ENCODE peak calls at places on chromosome 2, in nine cellular contexts. Q, R, P, B, G, F, I, W and K are unnamed samples.
A peak's percentile ranks its signal among the peaks of the same experiment; 100 is the strongest.

GRCh38 chr2:128321421-128321775 is 2.7 kb upstream of the HS6ST1 start:
- DNase-seq in Q (no peak), W (no peak), G (no peak), R (no peak), I (no peak), P (no peak), F (no peak), B (peak; percentile 52), K (peak; percentile 74)

GRCh38 chr2:209578394-209579006 is 154.7 kb downstream of the MAP2 start:
- DNase-seq in I (no peak), R (no peak), B (no peak), P (no peak), Q (no peak), G (no peak), W (no peak), F (no peak), K (no peak)

GRCh38 chr2:11074246-11074820 is 80.9 kb upstream of the SLC66A3 start:
- DNase-seq in P (no peak), I (no peak), G (no peak), Q (no peak), R (no peak), W (no peak), F (no peak), B (no peak), K (no peak)

GRCh38 chr2:241122376-241123002 is 20.4 kb upstream of the MTERF4 start:
- DNase-seq in B (no peak), F (no peak), I (no peak), G (no peak), R (no peak), P (no peak), W (no peak), Q (no peak), K (peak; percentile 32)

GRCh38 chr2:115084446-115084845 is 642.0 kb downstream of the DPP10 start:
- DNase-seq in Q (no peak), P (no peak), W (no peak), F (no peak), B (no peak), R (no peak), G (no peak), I (no peak), K (no peak)

GRCh38 chr2:44686561-44686960 is 254.9 kb upstream of the SIX3 start:
- DNase-seq in P (peak; percentile 69), B (no peak), W (no peak), R (peak; percentile 71), Q (no peak), I (no peak), G (no peak), F (peak; percentile 75), K (no peak)

GRCh38 chr2:9637330-9637729 is 6.5 kb upstream of the YWHAQ start:
- DNase-seq in I (no peak), F (peak; percentile 85), W (no peak), R (peak; percentile 66), P (peak; percentile 74), Q (no peak), G (no peak), B (no peak), K (no peak)

GRCh38 chr2:161586517-161587167 is 37.6 kb upstream of the SLC4A10 start:
- DNase-seq in P (peak; percentile 25), R (peak; percentile 33), W (no peak), B (no peak), I (no peak), Q (no peak), F (peak; percentile 13), G (no peak), K (no peak)

GRCh38 chr2:121002597-121002996 is 266.9 kb downstream of the GLI2 start:
- DNase-seq in B (no peak), R (peak; percentile 13), Q (peak; percentile 63), I (no peak), P (no peak), G (no peak), F (no peak), W (no peak), K (no peak)

GRCh38 chr2:5433855-5434254 is 258.3 kb upstream of the SOX11 start:
- DNase-seq in Q (no peak), R (no peak), W (no peak), F (no peak), B (no peak), I (no peak), G (no peak), P (no peak), K (no peak)

GRCh38 chr2:27431395-27431794 is 3.0 kb downstream of the NRBP1 start:
- DNase-seq in B (no peak), R (peak; percentile 50), Q (no peak), P (peak; percentile 62), W (no peak), F (peak; percentile 61), I (no peak), G (no peak), K (no peak)

GRCh38 chr2:162126145-162126926 is 25.7 kb downstream of the GCG start:
- DNase-seq in I (no peak), Q (no peak), W (no peak), F (no peak), B (no peak), G (no peak), P (peak; percentile 34), R (no peak), K (no peak)

GRCh38 chr2:200929334-200930249 is 33.9 kb downstream of the ORC2 start:
- DNase-seq in Q (no peak), P (peak; percentile 54), B (no peak), F (peak; percentile 40), R (peak; percentile 29), I (no peak), G (no peak), W (no peak), K (no peak)

GRCh38 chr2:148592812-148593211 is 51.7 kb upstream of the EPC2 start:
- DNase-seq in R (no peak), B (no peak), W (no peak), P (no peak), Q (no peak), I (no peak), F (no peak), G (no peak), K (no peak)

GRCh38 chr2:181104512-181105121 is 124.2 kb downstream of the UBE2E3 start:
- DNase-seq in G (peak; percentile 9), Q (peak; percentile 35), P (peak; percentile 76), R (peak; percentile 78), F (peak; percentile 49), W (no peak), I (peak; percentile 20), B (no peak), K (no peak)

GRCh38 chr2:88669371-88670214 is 21.9 kb upstream of the RPIA start:
- DNase-seq in Q (no peak), W (no peak), R (peak; percentile 52), F (peak; percentile 64), G (peak; percentile 42), P (peak; percentile 52), I (peak; percentile 7), B (no peak), K (no peak)

GRCh38 chr2:127650785-127651380 is 4.9 kb downstream of the GPR17 start:
- DNase-seq in W (no peak), I (no peak), R (no peak), P (no peak), F (no peak), G (no peak), B (no peak), Q (no peak), K (peak; percentile 76)

GRCh38 chr2:26954135-26954534 is 16.3 kb upstream of the MAPRE3 start:
- DNase-seq in R (no peak), P (no peak), I (no peak), F (no peak), G (no peak), B (no peak), Q (no peak), W (no peak), K (no peak)

GRCh38 chr2:44348385-44348784 is 12.9 kb downstream of the PREPL start:
- DNase-seq in I (no peak), B (no peak), F (no peak), G (no peak), W (no peak), Q (no peak), R (no peak), P (peak; percentile 85), K (no peak)

GRCh38 chr2:40760071-40760666 is 308.3 kb upstream of the SLC8A1 start:
- DNase-seq in P (peak; percentile 69), G (peak; percentile 1), F (peak; percentile 52), Q (peak; percentile 23), I (no peak), B (no peak), W (no peak), R (peak; percentile 48), K (no peak)

GRCh38 chr2:191401287-191401686 is 156.1 kb downstream of the MYO1B start:
- DNase-seq in G (peak; percentile 21), F (no peak), W (no peak), P (peak; percentile 56), Q (no peak), I (no peak), R (peak; percentile 72), B (no peak), K (no peak)

GRCh38 chr2:28654286-28654980 is 97.2 kb upstream of the PPP1CB start:
- DNase-seq in P (no peak), I (no peak), B (no peak), W (no peak), G (no peak), R (peak; percentile 82), Q (no peak), F (no peak), K (no peak)